ENCODE peak calls at places on chromosomes 1 and 21, in six cellular contexts. A, O, Q, H, M and L are unnamed samples.

GRCh38 chr1:26574690-26575349 is 45.3 kb downstream of the RPS6KA1 start:
- ATAC-seq in M (no peak), H (no peak), A (no peak), Q (peak), O (peak), L (peak)

GRCh38 chr1:99297923-99298322 is 33.6 kb downstream of the PLPPR4 start:
- ATAC-seq in H (no peak), O (no peak), M (no peak), Q (no peak), A (no peak), L (peak)

GRCh38 chr1:156286061-156286460 is 1.9 kb downstream of the TMEM79 start:
- ATAC-seq in M (no peak), A (no peak), O (no peak), H (no peak), Q (no peak), L (no peak)

GRCh38 chr1:182291584-182292192 is 99.9 kb downstream of the GLUL start:
- ATAC-seq in M (no peak), Q (peak), O (peak), H (peak), A (no peak), L (no peak)

GRCh38 chr1:219927298-219927955 is 930 bp downstream of the SLC30A10 start:
- ATAC-seq in Q (no peak), A (peak), H (no peak), O (no peak), M (no peak), L (no peak)

GRCh38 chr21:46323227-46323709 is 402 bp downstream of the C21orf58 start:
- ATAC-seq in H (no peak), O (no peak), M (no peak), Q (no peak), A (peak), L (no peak)

GRCh38 chr1:148264374-148265276 is 112.5 kb upstream of the NBPF11 start:
- ATAC-seq in M (no peak), Q (no peak), H (no peak), O (peak), A (peak), L (peak)

GRCh38 chr21:35156293-35156976 is 107.3 kb upstream of the RUNX1 start:
- ATAC-seq in O (no peak), Q (no peak), H (peak), M (no peak), A (no peak), L (no peak)

GRCh38 chr1:185681034-185681633 is 53.1 kb upstream of the HMCN1 start:
- ATAC-seq in H (peak), O (peak), M (peak), A (peak), Q (peak), L (peak)

GRCh38 chr1:109216662-109217061 is 2.9 kb downstream of the SARS1 start:
- ATAC-seq in A (no peak), H (no peak), Q (no peak), M (no peak), O (no peak), L (no peak)

GRCh38 chr21:8991088-8991907 is 1530.1 kb upstream of the TPTE start:
- ATAC-seq in O (no peak), A (no peak), H (no peak), Q (no peak), M (no peak), L (no peak)